ENCODE peak calls at places on chromosomes 4 and X, in five cellular contexts. One of them, this sample, is unnamed.

GRCh38 chrX:27740933-27741332 is 66.9 kb upstream of the MAGEB10 start:
- DNase-seq in right cardiac atrium: no peak
- DNase-seq in kidney glomerular epithelial cell: no peak
- DNase-seq in stimulated activated CD4-positive, alpha-beta T cell treated with anti-CD3 and anti-CD28 coated beads, Interleukin-12 subunit alpha, Interleukin-12 subunit beta, amount 100 ng/mL, for 4 hours: no peak
- DNase-seq in right lobe of liver: no peak
- DNase-seq in this sample: no peak

GRCh38 chr4:83150563-83151330 is 36.2 kb upstream of the PLAC8 start:
- DNase-seq in kidney glomerular epithelial cell: peak; percentile 33
- DNase-seq in right cardiac atrium: no peak
- DNase-seq in right lobe of liver: no peak
- DNase-seq in stimulated activated CD4-positive, alpha-beta T cell treated with anti-CD3 and anti-CD28 coated beads, Interleukin-12 subunit alpha, Interleukin-12 subunit beta, amount 100 ng/mL, for 4 hours: no peak
- DNase-seq in this sample: peak; percentile 49

GRCh38 chr4:83282049-83282535 is 2.5 kb downstream of the COQ2 start:
- DNase-seq in stimulated activated CD4-positive, alpha-beta T cell treated with anti-CD3 and anti-CD28 coated beads, Interleukin-12 subunit alpha, Interleukin-12 subunit beta, amount 100 ng/mL, for 4 hours: peak; percentile 30
- DNase-seq in right lobe of liver: no peak
- DNase-seq in right cardiac atrium: no peak
- DNase-seq in kidney glomerular epithelial cell: peak; percentile 65
- DNase-seq in this sample: peak; percentile 78

GRCh38 chrX:53831662-53832635 is 145.4 kb upstream of the HUWE1 start:
- DNase-seq in right cardiac atrium: no peak
- DNase-seq in kidney glomerular epithelial cell: peak; percentile 17
- DNase-seq in right lobe of liver: no peak
- DNase-seq in stimulated activated CD4-positive, alpha-beta T cell treated with anti-CD3 and anti-CD28 coated beads, Interleukin-12 subunit alpha, Interleukin-12 subunit beta, amount 100 ng/mL, for 4 hours: peak; percentile 18
- DNase-seq in this sample: peak; percentile 59

GRCh38 chrX:18574591-18574990 is 97.3 kb downstream of the RS1 start:
- DNase-seq in stimulated activated CD4-positive, alpha-beta T cell treated with anti-CD3 and anti-CD28 coated beads, Interleukin-12 subunit alpha, Interleukin-12 subunit beta, amount 100 ng/mL, for 4 hours: no peak
- DNase-seq in kidney glomerular epithelial cell: peak; percentile 1
- DNase-seq in right cardiac atrium: peak; percentile 68
- DNase-seq in right lobe of liver: no peak
- DNase-seq in this sample: peak; percentile 18

GRCh38 chrX:129781134-129782014 is 1.6 kb downstream of the SASH3 start:
- DNase-seq in right lobe of liver: peak; percentile 48
- DNase-seq in stimulated activated CD4-positive, alpha-beta T cell treated with anti-CD3 and anti-CD28 coated beads, Interleukin-12 subunit alpha, Interleukin-12 subunit beta, amount 100 ng/mL, for 4 hours: peak; percentile 66
- DNase-seq in kidney glomerular epithelial cell: no peak
- DNase-seq in right cardiac atrium: peak; percentile 69
- DNase-seq in this sample: no peak

GRCh38 chr4:8319731-8320385 is 50.3 kb downstream of the HTRA3 start:
- DNase-seq in stimulated activated CD4-positive, alpha-beta T cell treated with anti-CD3 and anti-CD28 coated beads, Interleukin-12 subunit alpha, Interleukin-12 subunit beta, amount 100 ng/mL, for 4 hours: no peak
- DNase-seq in right lobe of liver: no peak
- DNase-seq in right cardiac atrium: peak; percentile 83
- DNase-seq in kidney glomerular epithelial cell: no peak
- DNase-seq in this sample: no peak

GRCh38 chr4:27318740-27319139 is 458.1 kb downstream of the STIM2 start:
- DNase-seq in right lobe of liver: no peak
- DNase-seq in right cardiac atrium: peak; percentile 56
- DNase-seq in kidney glomerular epithelial cell: no peak
- DNase-seq in stimulated activated CD4-positive, alpha-beta T cell treated with anti-CD3 and anti-CD28 coated beads, Interleukin-12 subunit alpha, Interleukin-12 subunit beta, amount 100 ng/mL, for 4 hours: no peak
- DNase-seq in this sample: peak; percentile 74

GRCh38 chr4:126265880-126266279 is 951.1 kb downstream of the FAT4 start:
- DNase-seq in right cardiac atrium: no peak
- DNase-seq in stimulated activated CD4-positive, alpha-beta T cell treated with anti-CD3 and anti-CD28 coated beads, Interleukin-12 subunit alpha, Interleukin-12 subunit beta, amount 100 ng/mL, for 4 hours: no peak
- DNase-seq in kidney glomerular epithelial cell: no peak
- DNase-seq in right lobe of liver: no peak
- DNase-seq in this sample: no peak

GRCh38 chr4:112411781-112412281 is 104.1 kb downstream of the NEUROG2 start:
- DNase-seq in stimulated activated CD4-positive, alpha-beta T cell treated with anti-CD3 and anti-CD28 coated beads, Interleukin-12 subunit alpha, Interleukin-12 subunit beta, amount 100 ng/mL, for 4 hours: no peak
- DNase-seq in kidney glomerular epithelial cell: no peak
- DNase-seq in right lobe of liver: no peak
- DNase-seq in right cardiac atrium: peak; percentile 46
- DNase-seq in this sample: no peak

GRCh38 chrX:153445106-153445855 is 575 bp downstream of the TREX2 start:
- DNase-seq in right lobe of liver: no peak
- DNase-seq in right cardiac atrium: no peak
- DNase-seq in kidney glomerular epithelial cell: no peak
- DNase-seq in stimulated activated CD4-positive, alpha-beta T cell treated with anti-CD3 and anti-CD28 coated beads, Interleukin-12 subunit alpha, Interleukin-12 subunit beta, amount 100 ng/mL, for 4 hours: no peak
- DNase-seq in this sample: no peak

GRCh38 chrX:20857746-20858145 is 516.5 kb upstream of the CNKSR2 start:
- DNase-seq in stimulated activated CD4-positive, alpha-beta T cell treated with anti-CD3 and anti-CD28 coated beads, Interleukin-12 subunit alpha, Interleukin-12 subunit beta, amount 100 ng/mL, for 4 hours: no peak
- DNase-seq in kidney glomerular epithelial cell: no peak
- DNase-seq in right cardiac atrium: no peak
- DNase-seq in right lobe of liver: no peak
- DNase-seq in this sample: no peak

GRCh38 chrX:39477438-39478120 is 620.2 kb downstream of the BCOR start:
- DNase-seq in kidney glomerular epithelial cell: no peak
- DNase-seq in right lobe of liver: peak; percentile 31
- DNase-seq in stimulated activated CD4-positive, alpha-beta T cell treated with anti-CD3 and anti-CD28 coated beads, Interleukin-12 subunit alpha, Interleukin-12 subunit beta, amount 100 ng/mL, for 4 hours: no peak
- DNase-seq in right cardiac atrium: peak; percentile 91
- DNase-seq in this sample: peak; percentile 68